ENCODE peak calls at places on chromosome 19, in four cellular contexts. F is foreskin keratinocyte, J is IMR-90, V is cardiac fibroblast. Z is an unnamed sample.

GRCh38 chr19:7421941-7422744 is 66.7 kb downstream of the PEX11G start:
- DNase-seq in F (no peak), V (no peak), J (no peak), Z (peak; percentile 31)

GRCh38 chr19:3097442-3097871 is 3.3 kb downstream of the GNA11 start:
- DNase-seq in J (no peak), V (no peak), F (no peak), Z (no peak)

GRCh38 chr19:2326699-2327360 is 1.6 kb downstream of the LSM7 start:
- DNase-seq in F (no peak), J (no peak), V (no peak), Z (no peak)

GRCh38 chr19:35856001-35856400 is 710 bp upstream of the KIRREL2 start:
- DNase-seq in J (no peak), V (no peak), F (no peak), Z (no peak)

GRCh38 chr19:56066152-56067023 is 54.7 kb downstream of the ZNF787 start:
- DNase-seq in J (peak; percentile 19), V (peak; percentile 55), F (no peak), Z (no peak)

GRCh38 chr19:16599655-16600346 is 27.6 kb upstream of the SLC35E1 start:
- DNase-seq in J (no peak), V (no peak), F (no peak), Z (no peak)

GRCh38 chr19:38977445-38978314 is 2.1 kb upstream of the FBXO17 start:
- DNase-seq in V (peak; percentile 4), F (peak; percentile 32), J (peak; percentile 50), Z (peak; percentile 36)

GRCh38 chr19:55437410-55437809 is 5.7 kb downstream of the SHISA7 start:
- DNase-seq in J (peak; percentile 56), V (peak; percentile 73), F (no peak), Z (peak; percentile 34)

GRCh38 chr19:6866646-6867255 is 20.6 kb upstream of the ADGRE1 start:
- DNase-seq in F (no peak), J (no peak), V (no peak), Z (no peak)

GRCh38 chr19:46426035-46426505 is 2.7 kb downstream of the PNMA8C start:
- DNase-seq in V (no peak), F (no peak), J (no peak), Z (no peak)

GRCh38 chr19:44142014-44142523 is 715 bp downstream of the ZNF234 start:
- DNase-seq in F (no peak), V (peak; percentile 47), J (peak; percentile 42), Z (peak; percentile 22)

GRCh38 chr19:36169084-36169760 is 17.0 kb upstream of the COX7A1 start:
- DNase-seq in J (no peak), F (no peak), V (peak; percentile 53), Z (no peak)

GRCh38 chr19:5436101-5436947 is 18.9 kb upstream of the ZNRF4 start:
- DNase-seq in F (no peak), J (peak; percentile 73), V (peak; percentile 41), Z (peak; percentile 61)

GRCh38 chr19:1244693-1245451 is 3.3 kb downstream of the ATP5F1D start:
- DNase-seq in V (no peak), F (no peak), J (no peak), Z (no peak)

GRCh38 chr19:41861098-41861768 is 1.2 kb downstream of the RPS19 start:
- DNase-seq in V (no peak), J (no peak), F (no peak), Z (no peak)

GRCh38 chr19:46616631-46617322 is 8.1 kb downstream of the PTGIR start:
- DNase-seq in V (peak; percentile 70), J (peak; percentile 85), F (no peak), Z (peak; percentile 60)

GRCh38 chr19:11064831-11065303 is 24.4 kb upstream of the LDLR start:
- DNase-seq in V (peak; percentile 43), F (no peak), J (no peak), Z (no peak)

GRCh38 chr19:6103217-6103644 is 7.1 kb downstream of the RFX2 start:
- DNase-seq in V (peak; percentile 97), J (peak; percentile 87), F (peak; percentile 99), Z (peak; percentile 95)

GRCh38 chr19:14632286-14632685 is 42.4 kb downstream of the ADGRE3 start:
- DNase-seq in F (peak; percentile 1), V (peak; percentile 12), J (peak; percentile 15), Z (peak; percentile 6)

GRCh38 chr19:44644391-44645016 is 794 bp downstream of the PVR start:
- DNase-seq in V (peak; percentile 41), J (peak; percentile 49), F (peak; percentile 50), Z (peak; percentile 21)

GRCh38 chr19:31783592-31783991 is 434.4 kb upstream of the TSHZ3 start:
- DNase-seq in J (no peak), F (no peak), V (no peak), Z (no peak)

GRCh38 chr19:2923510-2923909 is 21.3 kb downstream of the ZNF77 start:
- DNase-seq in F (peak; percentile 67), J (peak; percentile 45), V (peak; percentile 93), Z (peak; percentile 25)

GRCh38 chr19:3193256-3194062 is 7.7 kb downstream of the NCLN start:
- DNase-seq in F (no peak), J (no peak), V (no peak), Z (no peak)

GRCh38 chr19:48568345-48568886 is 16.4 kb downstream of the SULT2B1 start:
- DNase-seq in J (peak; percentile 88), F (peak; percentile 56), V (peak; percentile 93), Z (peak; percentile 89)

GRCh38 chr19:32318884-32319520 is 26.4 kb upstream of the ZNF507 start:
- DNase-seq in F (no peak), J (no peak), V (no peak), Z (no peak)

GRCh38 chr19:47156861-47157454 is 26.3 kb downstream of the SAE1 start:
- DNase-seq in J (no peak), V (peak; percentile 11), F (no peak), Z (no peak)

GRCh38 chr19:52748336-52748950 is 13.6 kb upstream of the ZNF611 start:
- DNase-seq in J (peak; percentile 57), F (no peak), V (peak; percentile 38), Z (peak; percentile 33)

GRCh38 chr19:13526552-13526951 is 20.3 kb upstream of the CACNA1A start:
- DNase-seq in V (peak; percentile 3), F (peak; percentile 10), J (peak; percentile 18), Z (peak; percentile 5)

GRCh38 chr19:18386543-18387251 is 739 bp downstream of the GDF15 start:
- DNase-seq in F (no peak), V (peak; percentile 53), J (peak; percentile 46), Z (no peak)

GRCh38 chr19:57406516-57407123 is 4.3 kb upstream of the ZNF17 start:
- DNase-seq in F (no peak), V (peak; percentile 69), J (peak; percentile 45), Z (peak; percentile 27)

GRCh38 chr19:47018923-47019322 is 714 bp upstream of the NPAS1 start:
- DNase-seq in F (no peak), V (no peak), J (no peak), Z (no peak)

DNA sequence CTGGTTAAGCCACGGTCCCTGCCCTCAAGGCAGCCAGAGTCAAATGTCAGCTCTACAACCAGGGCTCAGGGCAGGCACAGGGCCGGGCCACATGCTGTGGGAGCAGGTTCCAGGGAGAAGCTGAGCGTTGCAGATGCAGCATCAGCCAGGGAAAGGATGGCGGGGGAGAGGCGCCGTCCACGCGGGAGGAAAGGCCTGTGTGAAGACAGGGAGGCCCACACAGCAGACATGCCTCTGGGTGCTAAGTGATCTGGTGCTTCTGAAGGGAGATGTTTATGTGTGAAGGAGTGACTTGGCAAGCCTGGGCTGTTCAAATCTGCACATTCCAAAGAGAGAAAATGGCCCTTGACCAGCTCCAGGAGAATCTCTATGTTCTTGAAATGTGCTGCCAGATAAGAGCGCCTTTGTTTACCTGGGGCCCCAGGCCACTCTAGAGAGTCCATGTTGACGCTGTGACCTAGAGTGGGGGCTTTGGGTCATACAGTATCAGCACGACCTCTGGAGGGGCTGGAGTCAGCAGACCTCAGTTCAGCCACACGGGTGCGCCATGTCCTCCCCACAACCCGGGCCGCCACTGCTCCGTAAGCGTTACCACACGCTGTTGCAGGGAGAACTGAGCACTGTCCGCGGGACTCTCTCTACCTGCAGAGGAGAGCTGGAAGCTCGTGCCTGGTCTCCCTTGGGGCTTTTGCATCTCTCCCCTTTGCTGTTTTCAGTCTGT is 15.9 kb upstream of the ATF5 start:
- DNase-seq in V (no peak), F (no peak), J (peak; percentile 44), Z (no peak)
- TF ChIP-seq CTCF in V (no peak), F (no peak), J (no peak), Z (no peak)

GRCh38 chr19:12208221-12208620 is 45.3 kb downstream of the ZNF136 start:
- DNase-seq in V (no peak), J (no peak), F (no peak), Z (no peak)

GRCh38 chr19:12205296-12205695 is 42.4 kb downstream of the ZNF136 start:
- DNase-seq in J (no peak), F (no peak), V (no peak), Z (no peak)

GRCh38 chr19:12198136-12198535 is 35.2 kb downstream of the ZNF136 start:
- DNase-seq in F (no peak), J (no peak), V (no peak), Z (no peak)

GRCh38 chr19:12200020-12200419 is 37.1 kb downstream of the ZNF136 start:
- DNase-seq in F (no peak), V (no peak), J (no peak), Z (no peak)

GRCh38 chr19:12202250-12202649 is 39.4 kb downstream of the ZNF136 start:
- DNase-seq in J (no peak), F (no peak), V (no peak), Z (no peak)
- TF ChIP-seq CTCF in J (no peak), F (peak; percentile 33), V (peak; percentile 7), Z (peak; percentile 28)

GRCh38 chr19:40714519-40715299 is 2.0 kb downstream of the COQ8B start:
- DNase-seq in V (peak; percentile 97), J (peak; percentile 89), F (peak; percentile 69), Z (peak; percentile 90)
- TF ChIP-seq CTCF in V (no peak), J (peak; percentile 12), F (no peak), Z (no peak)

DNA sequence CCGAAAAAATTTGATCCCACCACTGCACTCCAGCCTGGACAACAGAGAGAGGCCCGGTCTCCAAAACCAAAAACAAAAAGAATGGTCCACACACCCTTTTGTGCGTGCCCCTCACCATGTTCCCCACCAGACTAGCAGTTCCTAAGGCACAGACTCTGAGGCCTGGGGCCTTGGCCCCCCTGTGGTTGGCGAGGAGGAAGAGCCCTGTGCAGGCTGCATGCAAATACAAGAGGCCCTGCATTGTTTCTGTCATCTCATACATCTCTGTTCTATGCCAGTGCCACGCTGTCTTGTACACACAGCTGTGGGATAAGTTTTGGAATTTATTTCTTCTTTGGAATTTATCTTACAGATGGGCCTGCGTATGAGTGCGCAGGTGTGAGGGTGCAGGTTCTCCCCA is 4.7 kb upstream of the YJEFN3 start:
- DNase-seq in J (no peak), F (no peak), V (no peak), Z (no peak)
- TF ChIP-seq CTCF in J (no peak), F (no peak), V (no peak), Z (no peak)

Z was measured in HFFc6.